ENCODE peak calls at places on chromosomes 11 and 22, in six cellular contexts. One of them, this sample, is unnamed.
A peak's percentile ranks its signal among the peaks of the same experiment; 100 is the strongest.

GRCh38 chr11:112780351-112781043 is 180.7 kb upstream of the NCAM1 start:
- DNase-seq in HuH-7.5: no peak
- DNase-seq in activated CD4-positive, alpha-beta T cell treated with anti-CD3 and anti-CD28 coated beads for 24 hours: no peak
- DNase-seq in retina: no peak
- DNase-seq in KBM-7: no peak
- DNase-seq in stimulated activated CD4-positive, alpha-beta T cell treated with anti-CD3 and anti-CD28 coated beads, Interleukin-12 subunit alpha, Interleukin-12 subunit beta, amount 100 ng/mL, for 4 hours: no peak
- DNase-seq in this sample: no peak

GRCh38 chr11:34243620-34244493 is 114.0 kb downstream of the ABTB2 start:
- DNase-seq in HuH-7.5: no peak
- DNase-seq in activated CD4-positive, alpha-beta T cell treated with anti-CD3 and anti-CD28 coated beads for 24 hours: no peak
- DNase-seq in retina: no peak
- DNase-seq in KBM-7: no peak
- DNase-seq in stimulated activated CD4-positive, alpha-beta T cell treated with anti-CD3 and anti-CD28 coated beads, Interleukin-12 subunit alpha, Interleukin-12 subunit beta, amount 100 ng/mL, for 4 hours: no peak
- DNase-seq in this sample: no peak

GRCh38 chr11:66155387-66156073 is 85.5 kb downstream of the PACS1 start:
- DNase-seq in HuH-7.5: no peak
- DNase-seq in activated CD4-positive, alpha-beta T cell treated with anti-CD3 and anti-CD28 coated beads for 24 hours: no peak
- DNase-seq in retina: no peak
- DNase-seq in KBM-7: no peak
- DNase-seq in stimulated activated CD4-positive, alpha-beta T cell treated with anti-CD3 and anti-CD28 coated beads, Interleukin-12 subunit alpha, Interleukin-12 subunit beta, amount 100 ng/mL, for 4 hours: no peak
- DNase-seq in this sample: no peak

GRCh38 chr11:81278986-81279385 is 1454.7 kb downstream of the FAM181B start:
- DNase-seq in HuH-7.5: no peak
- DNase-seq in activated CD4-positive, alpha-beta T cell treated with anti-CD3 and anti-CD28 coated beads for 24 hours: no peak
- DNase-seq in retina: peak; percentile 84
- DNase-seq in KBM-7: no peak
- DNase-seq in stimulated activated CD4-positive, alpha-beta T cell treated with anti-CD3 and anti-CD28 coated beads, Interleukin-12 subunit alpha, Interleukin-12 subunit beta, amount 100 ng/mL, for 4 hours: no peak
- DNase-seq in this sample: no peak

GRCh38 chr22:24437820-24438328 is 10.5 kb downstream of the ADORA2A start:
- DNase-seq in HuH-7.5: no peak
- DNase-seq in activated CD4-positive, alpha-beta T cell treated with anti-CD3 and anti-CD28 coated beads for 24 hours: no peak
- DNase-seq in retina: no peak
- DNase-seq in KBM-7: no peak
- DNase-seq in stimulated activated CD4-positive, alpha-beta T cell treated with anti-CD3 and anti-CD28 coated beads, Interleukin-12 subunit alpha, Interleukin-12 subunit beta, amount 100 ng/mL, for 4 hours: no peak
- DNase-seq in this sample: no peak

GRCh38 chr11:74748211-74749126 is at the start of gene RNF169:
- DNase-seq in HuH-7.5: peak; percentile 97
- DNase-seq in activated CD4-positive, alpha-beta T cell treated with anti-CD3 and anti-CD28 coated beads for 24 hours: peak; percentile 83
- DNase-seq in retina: peak; percentile 95
- DNase-seq in KBM-7: peak; percentile 97
- DNase-seq in stimulated activated CD4-positive, alpha-beta T cell treated with anti-CD3 and anti-CD28 coated beads, Interleukin-12 subunit alpha, Interleukin-12 subunit beta, amount 100 ng/mL, for 4 hours: peak; percentile 81
- DNase-seq in this sample: peak; percentile 99

GRCh38 chr11:2912498-2912897 is 16.7 kb downstream of the PHLDA2 start:
- DNase-seq in HuH-7.5: no peak
- DNase-seq in activated CD4-positive, alpha-beta T cell treated with anti-CD3 and anti-CD28 coated beads for 24 hours: no peak
- DNase-seq in retina: no peak
- DNase-seq in KBM-7: no peak
- DNase-seq in stimulated activated CD4-positive, alpha-beta T cell treated with anti-CD3 and anti-CD28 coated beads, Interleukin-12 subunit alpha, Interleukin-12 subunit beta, amount 100 ng/mL, for 4 hours: no peak
- DNase-seq in this sample: no peak

GRCh38 chr11:72782081-72782920 is 11.5 kb downstream of the STARD10 start:
- DNase-seq in HuH-7.5: peak; percentile 56
- DNase-seq in activated CD4-positive, alpha-beta T cell treated with anti-CD3 and anti-CD28 coated beads for 24 hours: no peak
- DNase-seq in retina: peak; percentile 47
- DNase-seq in KBM-7: no peak
- DNase-seq in stimulated activated CD4-positive, alpha-beta T cell treated with anti-CD3 and anti-CD28 coated beads, Interleukin-12 subunit alpha, Interleukin-12 subunit beta, amount 100 ng/mL, for 4 hours: no peak
- DNase-seq in this sample: peak; percentile 91

GRCh38 chr22:24457894-24458293 is 30.5 kb downstream of the ADORA2A start:
- DNase-seq in HuH-7.5: no peak
- DNase-seq in activated CD4-positive, alpha-beta T cell treated with anti-CD3 and anti-CD28 coated beads for 24 hours: no peak
- DNase-seq in retina: no peak
- DNase-seq in KBM-7: no peak
- DNase-seq in stimulated activated CD4-positive, alpha-beta T cell treated with anti-CD3 and anti-CD28 coated beads, Interleukin-12 subunit alpha, Interleukin-12 subunit beta, amount 100 ng/mL, for 4 hours: no peak
- DNase-seq in this sample: no peak

GRCh38 chr11:72238040-72238450 is 5.9 kb downstream of the PHOX2A start:
- DNase-seq in HuH-7.5: peak; percentile 76
- DNase-seq in activated CD4-positive, alpha-beta T cell treated with anti-CD3 and anti-CD28 coated beads for 24 hours: no peak
- DNase-seq in retina: peak; percentile 66
- DNase-seq in KBM-7: peak; percentile 85
- DNase-seq in stimulated activated CD4-positive, alpha-beta T cell treated with anti-CD3 and anti-CD28 coated beads, Interleukin-12 subunit alpha, Interleukin-12 subunit beta, amount 100 ng/mL, for 4 hours: peak; percentile 38
- DNase-seq in this sample: peak; percentile 64

GRCh38 chr11:74276581-74276980 is 34.9 kb downstream of the P4HA3 start:
- DNase-seq in HuH-7.5: no peak
- DNase-seq in activated CD4-positive, alpha-beta T cell treated with anti-CD3 and anti-CD28 coated beads for 24 hours: no peak
- DNase-seq in retina: no peak
- DNase-seq in KBM-7: no peak
- DNase-seq in stimulated activated CD4-positive, alpha-beta T cell treated with anti-CD3 and anti-CD28 coated beads, Interleukin-12 subunit alpha, Interleukin-12 subunit beta, amount 100 ng/mL, for 4 hours: no peak
- DNase-seq in this sample: no peak

GRCh38 chr11:116513278-116513823 is 259.4 kb downstream of the BUD13 start:
- DNase-seq in HuH-7.5: no peak
- DNase-seq in activated CD4-positive, alpha-beta T cell treated with anti-CD3 and anti-CD28 coated beads for 24 hours: no peak
- DNase-seq in retina: no peak
- DNase-seq in KBM-7: no peak
- DNase-seq in stimulated activated CD4-positive, alpha-beta T cell treated with anti-CD3 and anti-CD28 coated beads, Interleukin-12 subunit alpha, Interleukin-12 subunit beta, amount 100 ng/mL, for 4 hours: no peak
- DNase-seq in this sample: no peak

GRCh38 chr22:20885557-20886323 is 26.9 kb downstream of the SNAP29 start:
- DNase-seq in HuH-7.5: peak; percentile 77
- DNase-seq in activated CD4-positive, alpha-beta T cell treated with anti-CD3 and anti-CD28 coated beads for 24 hours: no peak
- DNase-seq in retina: peak; percentile 78
- DNase-seq in KBM-7: peak; percentile 87
- DNase-seq in stimulated activated CD4-positive, alpha-beta T cell treated with anti-CD3 and anti-CD28 coated beads, Interleukin-12 subunit alpha, Interleukin-12 subunit beta, amount 100 ng/mL, for 4 hours: peak; percentile 32
- DNase-seq in this sample: peak; percentile 86

GRCh38 chr11:106961518-106961917 is 56.8 kb downstream of the GUCY1A2 start:
- DNase-seq in HuH-7.5: no peak
- DNase-seq in activated CD4-positive, alpha-beta T cell treated with anti-CD3 and anti-CD28 coated beads for 24 hours: no peak
- DNase-seq in retina: no peak
- DNase-seq in KBM-7: no peak
- DNase-seq in stimulated activated CD4-positive, alpha-beta T cell treated with anti-CD3 and anti-CD28 coated beads, Interleukin-12 subunit alpha, Interleukin-12 subunit beta, amount 100 ng/mL, for 4 hours: no peak
- DNase-seq in this sample: no peak

GRCh38 chr22:24460418-24461089 is 33.2 kb downstream of the ADORA2A start:
- DNase-seq in HuH-7.5: no peak
- DNase-seq in activated CD4-positive, alpha-beta T cell treated with anti-CD3 and anti-CD28 coated beads for 24 hours: no peak
- DNase-seq in retina: no peak
- DNase-seq in KBM-7: no peak
- DNase-seq in stimulated activated CD4-positive, alpha-beta T cell treated with anti-CD3 and anti-CD28 coated beads, Interleukin-12 subunit alpha, Interleukin-12 subunit beta, amount 100 ng/mL, for 4 hours: no peak
- DNase-seq in this sample: no peak

GRCh38 chr11:72321381-72321996 is 77.5 kb upstream of the PHOX2A start:
- DNase-seq in HuH-7.5: no peak
- DNase-seq in activated CD4-positive, alpha-beta T cell treated with anti-CD3 and anti-CD28 coated beads for 24 hours: no peak
- DNase-seq in retina: no peak
- DNase-seq in KBM-7: no peak
- DNase-seq in stimulated activated CD4-positive, alpha-beta T cell treated with anti-CD3 and anti-CD28 coated beads, Interleukin-12 subunit alpha, Interleukin-12 subunit beta, amount 100 ng/mL, for 4 hours: no peak
- DNase-seq in this sample: no peak

GRCh38 chr11:64339754-64340408 is at the start of gene CCDC88B:
- DNase-seq in HuH-7.5: no peak
- DNase-seq in activated CD4-positive, alpha-beta T cell treated with anti-CD3 and anti-CD28 coated beads for 24 hours: peak; percentile 68
- DNase-seq in retina: no peak
- DNase-seq in KBM-7: peak; percentile 75
- DNase-seq in stimulated activated CD4-positive, alpha-beta T cell treated with anti-CD3 and anti-CD28 coated beads, Interleukin-12 subunit alpha, Interleukin-12 subunit beta, amount 100 ng/mL, for 4 hours: peak; percentile 72
- DNase-seq in this sample: no peak

GRCh38 chr22:36379593-36380361 is 8.0 kb downstream of the MYH9 start:
- DNase-seq in HuH-7.5: no peak
- DNase-seq in activated CD4-positive, alpha-beta T cell treated with anti-CD3 and anti-CD28 coated beads for 24 hours: no peak
- DNase-seq in retina: no peak
- DNase-seq in KBM-7: no peak
- DNase-seq in stimulated activated CD4-positive, alpha-beta T cell treated with anti-CD3 and anti-CD28 coated beads, Interleukin-12 subunit alpha, Interleukin-12 subunit beta, amount 100 ng/mL, for 4 hours: no peak
- DNase-seq in this sample: no peak

GRCh38 chr11:112315861-112316739 is 55.4 kb upstream of the PLET1 start:
- DNase-seq in HuH-7.5: no peak
- DNase-seq in activated CD4-positive, alpha-beta T cell treated with anti-CD3 and anti-CD28 coated beads for 24 hours: no peak
- DNase-seq in retina: no peak
- DNase-seq in KBM-7: no peak
- DNase-seq in stimulated activated CD4-positive, alpha-beta T cell treated with anti-CD3 and anti-CD28 coated beads, Interleukin-12 subunit alpha, Interleukin-12 subunit beta, amount 100 ng/mL, for 4 hours: no peak
- DNase-seq in this sample: peak; percentile 47

GRCh38 chr22:33255781-33256180 is 197.6 kb upstream of the SYN3 start:
- DNase-seq in HuH-7.5: no peak
- DNase-seq in activated CD4-positive, alpha-beta T cell treated with anti-CD3 and anti-CD28 coated beads for 24 hours: no peak
- DNase-seq in retina: peak; percentile 12
- DNase-seq in KBM-7: no peak
- DNase-seq in stimulated activated CD4-positive, alpha-beta T cell treated with anti-CD3 and anti-CD28 coated beads, Interleukin-12 subunit alpha, Interleukin-12 subunit beta, amount 100 ng/mL, for 4 hours: no peak
- DNase-seq in this sample: no peak

GRCh38 chr11:113447621-113448310 is 27.4 kb downstream of the DRD2 start:
- DNase-seq in HuH-7.5: no peak
- DNase-seq in activated CD4-positive, alpha-beta T cell treated with anti-CD3 and anti-CD28 coated beads for 24 hours: no peak
- DNase-seq in retina: no peak
- DNase-seq in KBM-7: no peak
- DNase-seq in stimulated activated CD4-positive, alpha-beta T cell treated with anti-CD3 and anti-CD28 coated beads, Interleukin-12 subunit alpha, Interleukin-12 subunit beta, amount 100 ng/mL, for 4 hours: no peak
- DNase-seq in this sample: no peak

GRCh38 chr22:49207008-49207775 is 620.5 kb downstream of the BRD1 start:
- DNase-seq in HuH-7.5: no peak
- DNase-seq in activated CD4-positive, alpha-beta T cell treated with anti-CD3 and anti-CD28 coated beads for 24 hours: no peak
- DNase-seq in retina: no peak
- DNase-seq in KBM-7: no peak
- DNase-seq in stimulated activated CD4-positive, alpha-beta T cell treated with anti-CD3 and anti-CD28 coated beads, Interleukin-12 subunit alpha, Interleukin-12 subunit beta, amount 100 ng/mL, for 4 hours: no peak
- DNase-seq in this sample: no peak

GRCh38 chr22:24028533-24028932 is 17.4 kb downstream of the CABIN1 start:
- DNase-seq in HuH-7.5: no peak
- DNase-seq in activated CD4-positive, alpha-beta T cell treated with anti-CD3 and anti-CD28 coated beads for 24 hours: no peak
- DNase-seq in retina: no peak
- DNase-seq in KBM-7: peak; percentile 65
- DNase-seq in stimulated activated CD4-positive, alpha-beta T cell treated with anti-CD3 and anti-CD28 coated beads, Interleukin-12 subunit alpha, Interleukin-12 subunit beta, amount 100 ng/mL, for 4 hours: no peak
- DNase-seq in this sample: no peak

GRCh38 chr11:64844330-64845124 is at the start of gene CDC42BPG:
- DNase-seq in HuH-7.5: peak; percentile 94
- DNase-seq in activated CD4-positive, alpha-beta T cell treated with anti-CD3 and anti-CD28 coated beads for 24 hours: no peak
- DNase-seq in retina: peak; percentile 63
- DNase-seq in KBM-7: peak; percentile 62
- DNase-seq in stimulated activated CD4-positive, alpha-beta T cell treated with anti-CD3 and anti-CD28 coated beads, Interleukin-12 subunit alpha, Interleukin-12 subunit beta, amount 100 ng/mL, for 4 hours: peak; percentile 55
- DNase-seq in this sample: peak; percentile 49

GRCh38 chr11:120977470-120977869 is 46.4 kb upstream of the TBCEL start:
- DNase-seq in HuH-7.5: no peak
- DNase-seq in activated CD4-positive, alpha-beta T cell treated with anti-CD3 and anti-CD28 coated beads for 24 hours: no peak
- DNase-seq in retina: no peak
- DNase-seq in KBM-7: no peak
- DNase-seq in stimulated activated CD4-positive, alpha-beta T cell treated with anti-CD3 and anti-CD28 coated beads, Interleukin-12 subunit alpha, Interleukin-12 subunit beta, amount 100 ng/mL, for 4 hours: no peak
- DNase-seq in this sample: no peak

GRCh38 chr11:945986-946385 is 20.3 kb downstream of the AP2A2 start:
- DNase-seq in HuH-7.5: no peak
- DNase-seq in activated CD4-positive, alpha-beta T cell treated with anti-CD3 and anti-CD28 coated beads for 24 hours: no peak
- DNase-seq in retina: peak; percentile 63
- DNase-seq in KBM-7: peak; percentile 34
- DNase-seq in stimulated activated CD4-positive, alpha-beta T cell treated with anti-CD3 and anti-CD28 coated beads, Interleukin-12 subunit alpha, Interleukin-12 subunit beta, amount 100 ng/mL, for 4 hours: no peak
- DNase-seq in this sample: peak; percentile 73

GRCh38 chr11:76269247-76269646 is 62.9 kb upstream of the WNT11 start:
- DNase-seq in HuH-7.5: no peak
- DNase-seq in activated CD4-positive, alpha-beta T cell treated with anti-CD3 and anti-CD28 coated beads for 24 hours: no peak
- DNase-seq in retina: no peak
- DNase-seq in KBM-7: no peak
- DNase-seq in stimulated activated CD4-positive, alpha-beta T cell treated with anti-CD3 and anti-CD28 coated beads, Interleukin-12 subunit alpha, Interleukin-12 subunit beta, amount 100 ng/mL, for 4 hours: no peak
- DNase-seq in this sample: no peak

GRCh38 chr11:12157241-12157661 is 46.9 kb downstream of the MICAL2 start:
- DNase-seq in HuH-7.5: no peak
- DNase-seq in activated CD4-positive, alpha-beta T cell treated with anti-CD3 and anti-CD28 coated beads for 24 hours: no peak
- DNase-seq in retina: no peak
- DNase-seq in KBM-7: peak; percentile 58
- DNase-seq in stimulated activated CD4-positive, alpha-beta T cell treated with anti-CD3 and anti-CD28 coated beads, Interleukin-12 subunit alpha, Interleukin-12 subunit beta, amount 100 ng/mL, for 4 hours: no peak
- DNase-seq in this sample: no peak

GRCh38 chr11:125910450-125910849 is 6.1 kb downstream of the DDX25 start:
- DNase-seq in HuH-7.5: no peak
- DNase-seq in activated CD4-positive, alpha-beta T cell treated with anti-CD3 and anti-CD28 coated beads for 24 hours: no peak
- DNase-seq in retina: no peak
- DNase-seq in KBM-7: no peak
- DNase-seq in stimulated activated CD4-positive, alpha-beta T cell treated with anti-CD3 and anti-CD28 coated beads, Interleukin-12 subunit alpha, Interleukin-12 subunit beta, amount 100 ng/mL, for 4 hours: no peak
- DNase-seq in this sample: no peak

GRCh38 chr11:20035701-20036601 is 124.3 kb downstream of the DBX1 start:
- DNase-seq in HuH-7.5: no peak
- DNase-seq in activated CD4-positive, alpha-beta T cell treated with anti-CD3 and anti-CD28 coated beads for 24 hours: no peak
- DNase-seq in retina: no peak
- DNase-seq in KBM-7: no peak
- DNase-seq in stimulated activated CD4-positive, alpha-beta T cell treated with anti-CD3 and anti-CD28 coated beads, Interleukin-12 subunit alpha, Interleukin-12 subunit beta, amount 100 ng/mL, for 4 hours: no peak
- DNase-seq in this sample: no peak

GRCh38 chr22:49016909-49017768 is 810.5 kb downstream of the BRD1 start:
- DNase-seq in HuH-7.5: no peak
- DNase-seq in activated CD4-positive, alpha-beta T cell treated with anti-CD3 and anti-CD28 coated beads for 24 hours: no peak
- DNase-seq in retina: no peak
- DNase-seq in KBM-7: no peak
- DNase-seq in stimulated activated CD4-positive, alpha-beta T cell treated with anti-CD3 and anti-CD28 coated beads, Interleukin-12 subunit alpha, Interleukin-12 subunit beta, amount 100 ng/mL, for 4 hours: no peak
- DNase-seq in this sample: no peak

GRCh38 chr11:118295834-118296454 is 8.6 kb upstream of the CD3E start:
- DNase-seq in HuH-7.5: no peak
- DNase-seq in activated CD4-positive, alpha-beta T cell treated with anti-CD3 and anti-CD28 coated beads for 24 hours: no peak
- DNase-seq in retina: no peak
- DNase-seq in KBM-7: peak; percentile 53
- DNase-seq in stimulated activated CD4-positive, alpha-beta T cell treated with anti-CD3 and anti-CD28 coated beads, Interleukin-12 subunit alpha, Interleukin-12 subunit beta, amount 100 ng/mL, for 4 hours: no peak
- DNase-seq in this sample: peak; percentile 47

GRCh38 chr11:74265256-74265655 is 46.2 kb downstream of the P4HA3 start:
- DNase-seq in HuH-7.5: no peak
- DNase-seq in activated CD4-positive, alpha-beta T cell treated with anti-CD3 and anti-CD28 coated beads for 24 hours: no peak
- DNase-seq in retina: no peak
- DNase-seq in KBM-7: no peak
- DNase-seq in stimulated activated CD4-positive, alpha-beta T cell treated with anti-CD3 and anti-CD28 coated beads, Interleukin-12 subunit alpha, Interleukin-12 subunit beta, amount 100 ng/mL, for 4 hours: no peak
- DNase-seq in this sample: no peak